ENCODE peak calls at places on chromosomes 4 and X, in five cellular contexts. One of them, this sample, is unnamed.

GRCh38 chr4:188372856-188373255 is 233.6 kb downstream of the TRIML1 start:
- DNase-seq in HEK293T: no peak
- DNase-seq in uterus: no peak
- DNase-seq in iris pigment epithelial cell: peak
- DNase-seq in hepatocyte: peak
- DNase-seq in this sample: no peak

GRCh38 chr4:143185253-143186107 is 763 bp downstream of the USP38 start:
- DNase-seq in iris pigment epithelial cell: peak
- DNase-seq in hepatocyte: peak
- DNase-seq in HEK293T: peak
- DNase-seq in uterus: no peak
- DNase-seq in this sample: peak

GRCh38 chr4:181835348-181835747 is 407.9 kb upstream of the TENM3 start:
- DNase-seq in hepatocyte: no peak
- DNase-seq in uterus: no peak
- DNase-seq in iris pigment epithelial cell: no peak
- DNase-seq in HEK293T: no peak
- DNase-seq in this sample: no peak

GRCh38 chr4:186236126-186236525 is 8.8 kb downstream of the KLKB1 start:
- DNase-seq in uterus: no peak
- DNase-seq in HEK293T: no peak
- DNase-seq in hepatocyte: no peak
- DNase-seq in iris pigment epithelial cell: no peak
- DNase-seq in this sample: no peak

GRCh38 chr4:36414248-36414647 is 132.8 kb downstream of the DTHD1 start:
- DNase-seq in HEK293T: no peak
- DNase-seq in iris pigment epithelial cell: no peak
- DNase-seq in uterus: no peak
- DNase-seq in hepatocyte: peak
- DNase-seq in this sample: no peak

GRCh38 chr4:40874331-40874730 is 124.6 kb downstream of the NSUN7 start:
- DNase-seq in HEK293T: no peak
- DNase-seq in iris pigment epithelial cell: no peak
- DNase-seq in hepatocyte: no peak
- DNase-seq in uterus: no peak
- DNase-seq in this sample: no peak

GRCh38 chr4:72352746-72353145 is 216.3 kb downstream of the ADAMTS3 start:
- DNase-seq in hepatocyte: no peak
- DNase-seq in iris pigment epithelial cell: peak
- DNase-seq in uterus: no peak
- DNase-seq in HEK293T: no peak
- DNase-seq in this sample: no peak

GRCh38 chr4:169485791-169486742 is 126.3 kb downstream of the NEK1 start:
- DNase-seq in hepatocyte: peak
- DNase-seq in iris pigment epithelial cell: peak
- DNase-seq in HEK293T: peak
- DNase-seq in uterus: no peak
- DNase-seq in this sample: no peak

GRCh38 chr4:110278127-110278526 is 79.7 kb upstream of the ELOVL6 start:
- DNase-seq in HEK293T: no peak
- DNase-seq in hepatocyte: no peak
- DNase-seq in iris pigment epithelial cell: no peak
- DNase-seq in uterus: no peak
- DNase-seq in this sample: no peak

GRCh38 chr4:109359040-109359646 is 56.7 kb upstream of the COL25A1 start:
- DNase-seq in iris pigment epithelial cell: no peak
- DNase-seq in hepatocyte: no peak
- DNase-seq in uterus: no peak
- DNase-seq in HEK293T: no peak
- DNase-seq in this sample: no peak

GRCh38 chr4:110195561-110196205 is 2.7 kb downstream of the ELOVL6 start:
- DNase-seq in iris pigment epithelial cell: peak
- DNase-seq in hepatocyte: no peak
- DNase-seq in HEK293T: peak
- DNase-seq in uterus: no peak
- DNase-seq in this sample: no peak

GRCh38 chr4:6576932-6577331 is 1.9 kb downstream of the MAN2B2 start:
- DNase-seq in hepatocyte: no peak
- DNase-seq in uterus: no peak
- DNase-seq in iris pigment epithelial cell: no peak
- DNase-seq in HEK293T: no peak
- DNase-seq in this sample: no peak

GRCh38 chr4:148776944-148777343 is 334.7 kb upstream of the NR3C2 start:
- DNase-seq in iris pigment epithelial cell: peak
- DNase-seq in HEK293T: no peak
- DNase-seq in hepatocyte: no peak
- DNase-seq in uterus: no peak
- DNase-seq in this sample: no peak

GRCh38 chrX:43087825-43088224 is 309.9 kb upstream of the PPP1R2C start:
- DNase-seq in HEK293T: no peak
- DNase-seq in hepatocyte: no peak
- DNase-seq in uterus: no peak
- DNase-seq in iris pigment epithelial cell: no peak
- DNase-seq in this sample: no peak

GRCh38 chrX:147174596-147174995 is 360.1 kb upstream of the CXorf51A start:
- DNase-seq in hepatocyte: no peak
- DNase-seq in iris pigment epithelial cell: no peak
- DNase-seq in HEK293T: no peak
- DNase-seq in uterus: no peak
- DNase-seq in this sample: no peak

GRCh38 chr4:105145059-105145912 is 1.4 kb upstream of the TET2 start:
- DNase-seq in hepatocyte: peak
- DNase-seq in HEK293T: no peak
- DNase-seq in iris pigment epithelial cell: peak
- DNase-seq in uterus: no peak
- DNase-seq in this sample: no peak

GRCh38 chrX:48720580-48721240 is 24.2 kb downstream of the SUV39H1 start:
- DNase-seq in uterus: no peak
- DNase-seq in hepatocyte: no peak
- DNase-seq in iris pigment epithelial cell: no peak
- DNase-seq in HEK293T: no peak
- DNase-seq in this sample: no peak

GRCh38 chr4:991451-992296 is 1.5 kb downstream of the SLC26A1 start:
- DNase-seq in iris pigment epithelial cell: no peak
- DNase-seq in hepatocyte: no peak
- DNase-seq in HEK293T: no peak
- DNase-seq in uterus: no peak
- DNase-seq in this sample: no peak

GRCh38 chr4:151719045-151719743 is 41.6 kb downstream of the GATB start:
- DNase-seq in iris pigment epithelial cell: no peak
- DNase-seq in hepatocyte: no peak
- DNase-seq in uterus: no peak
- DNase-seq in HEK293T: no peak
- DNase-seq in this sample: no peak

GRCh38 chrX:50471390-50471789 is 765 bp upstream of the DGKK start:
- DNase-seq in uterus: no peak
- DNase-seq in hepatocyte: peak
- DNase-seq in HEK293T: no peak
- DNase-seq in iris pigment epithelial cell: no peak
- DNase-seq in this sample: no peak

GRCh38 chr4:153204247-153205027 is at the start of gene TRIM2:
- DNase-seq in iris pigment epithelial cell: peak
- DNase-seq in uterus: peak
- DNase-seq in HEK293T: peak
- DNase-seq in hepatocyte: peak
- DNase-seq in this sample: peak

GRCh38 chr4:130203571-130203970 is 1107.6 kb downstream of the C4orf33 start:
- DNase-seq in hepatocyte: no peak
- DNase-seq in HEK293T: no peak
- DNase-seq in iris pigment epithelial cell: no peak
- DNase-seq in uterus: no peak
- DNase-seq in this sample: no peak

GRCh38 chr4:126740687-126741086 is 892.1 kb upstream of the INTU start:
- DNase-seq in HEK293T: no peak
- DNase-seq in hepatocyte: no peak
- DNase-seq in iris pigment epithelial cell: no peak
- DNase-seq in uterus: no peak
- DNase-seq in this sample: no peak

GRCh38 chr4:184039963-184040383 is 134.9 kb downstream of the STOX2 start:
- DNase-seq in uterus: no peak
- DNase-seq in iris pigment epithelial cell: no peak
- DNase-seq in HEK293T: no peak
- DNase-seq in hepatocyte: no peak
- DNase-seq in this sample: no peak

GRCh38 chr4:84691800-84692199 is 108.9 kb downstream of the CDS1 start:
- DNase-seq in HEK293T: no peak
- DNase-seq in iris pigment epithelial cell: no peak
- DNase-seq in uterus: no peak
- DNase-seq in hepatocyte: no peak
- DNase-seq in this sample: no peak

GRCh38 chr4:110124721-110125120 is 73.7 kb downstream of the ELOVL6 start:
- DNase-seq in iris pigment epithelial cell: no peak
- DNase-seq in uterus: no peak
- DNase-seq in HEK293T: no peak
- DNase-seq in hepatocyte: no peak
- DNase-seq in this sample: no peak

GRCh38 chr4:86896596-86896995 is 4.4 kb upstream of the C4orf36 start:
- DNase-seq in uterus: no peak
- DNase-seq in hepatocyte: no peak
- DNase-seq in HEK293T: no peak
- DNase-seq in iris pigment epithelial cell: peak
- DNase-seq in this sample: no peak

GRCh38 chrX:50613846-50614245 is 143.2 kb upstream of the DGKK start:
- DNase-seq in HEK293T: no peak
- DNase-seq in uterus: no peak
- DNase-seq in hepatocyte: no peak
- DNase-seq in iris pigment epithelial cell: peak
- DNase-seq in this sample: no peak

GRCh38 chrX:130916636-130917422 is 13.8 kb upstream of the ENOX2 start:
- DNase-seq in hepatocyte: peak
- DNase-seq in iris pigment epithelial cell: peak
- DNase-seq in uterus: peak
- DNase-seq in HEK293T: peak
- DNase-seq in this sample: no peak

GRCh38 chr4:21790437-21791029 is 158.0 kb downstream of the KCNIP4 start:
- DNase-seq in uterus: no peak
- DNase-seq in hepatocyte: peak
- DNase-seq in iris pigment epithelial cell: peak
- DNase-seq in HEK293T: no peak
- DNase-seq in this sample: no peak

GRCh38 chr4:26717332-26717731 is 133.4 kb downstream of the TBC1D19 start:
- DNase-seq in uterus: no peak
- DNase-seq in iris pigment epithelial cell: peak
- DNase-seq in hepatocyte: no peak
- DNase-seq in HEK293T: no peak
- DNase-seq in this sample: no peak

GRCh38 chr4:3868146-3868840 is 102.1 kb downstream of the ADRA2C start:
- DNase-seq in uterus: no peak
- DNase-seq in iris pigment epithelial cell: peak
- DNase-seq in hepatocyte: peak
- DNase-seq in HEK293T: no peak
- DNase-seq in this sample: no peak

GRCh38 chr4:177064724-177065394 is 244.8 kb upstream of the NEIL3 start:
- DNase-seq in hepatocyte: no peak
- DNase-seq in HEK293T: no peak
- DNase-seq in iris pigment epithelial cell: no peak
- DNase-seq in uterus: no peak
- DNase-seq in this sample: no peak

This sample was measured in gastrocnemius medialis.